ENCODE peak calls at places on chromosomes 6 and 20, in six cellular contexts. J, K, L, A, X and H are unnamed samples.

GRCh38 chr6:149079911-149080501 is 237.5 kb upstream of the TAB2 start:
- DNase-seq in A (peak), J (no peak), X (no peak), K (peak), L (no peak), H (no peak)

GRCh38 chr6:158910484-158911075 is 89.4 kb downstream of the RSPH3 start:
- DNase-seq in X (no peak), A (no peak), J (no peak), L (peak), K (no peak), H (peak)

GRCh38 chr20:36860339-36860738 is 15.6 kb upstream of the TLDC2 start:
- DNase-seq in J (no peak), X (no peak), L (no peak), A (no peak), K (no peak), H (no peak)

GRCh38 chr20:60586417-60587105 is 628.3 kb downstream of the CDH26 start:
- DNase-seq in L (no peak), X (no peak), J (no peak), K (peak), A (peak), H (no peak)

GRCh38 chr6:137688230-137688971 is 178.7 kb upstream of the TNFAIP3 start:
- DNase-seq in L (no peak), K (no peak), A (no peak), X (no peak), J (no peak), H (no peak)

GRCh38 chr6:167650730-167651129 is 176.0 kb upstream of the AFDN start:
- DNase-seq in X (no peak), A (no peak), J (no peak), K (no peak), L (no peak), H (no peak)

GRCh38 chr20:57688864-57689263 is 21.0 kb downstream of the PMEPA1 start:
- DNase-seq in L (no peak), A (peak), X (no peak), K (peak), J (no peak), H (no peak)

GRCh38 chr20:17225891-17226409 is 890 bp upstream of the PCSK2 start:
- DNase-seq in J (no peak), X (no peak), A (peak), K (no peak), L (no peak), H (no peak)

GRCh38 chr6:121791396-121792315 is 356.2 kb downstream of the GJA1 start:
- DNase-seq in A (no peak), L (no peak), X (no peak), K (no peak), J (no peak), H (no peak)

GRCh38 chr6:64037421-64037820 is 401.8 kb downstream of the PHF3 start:
- DNase-seq in X (no peak), A (no peak), L (no peak), K (no peak), J (no peak), H (no peak)

GRCh38 chr6:169868458-169868857 is 117.0 kb downstream of the ERMARD start:
- DNase-seq in L (no peak), A (peak), X (no peak), K (peak), J (no peak), H (peak)

GRCh38 chr20:2872304-2873009 is 824 bp upstream of the PTPRA start:
- DNase-seq in K (peak), X (no peak), L (peak), A (peak), J (peak), H (peak)

GRCh38 chr6:160147146-160147536 is 25.5 kb downstream of the SLC22A1 start:
- DNase-seq in L (no peak), J (no peak), X (no peak), K (no peak), A (no peak), H (no peak)

GRCh38 chr20:45372646-45373352 is 5.3 kb downstream of the TP53TG5 start:
- DNase-seq in K (peak), X (no peak), L (no peak), J (peak), A (peak), H (no peak)

GRCh38 chr20:50249447-50250388 is 59.1 kb downstream of the CEBPB start:
- DNase-seq in L (no peak), X (no peak), A (no peak), K (no peak), J (no peak), H (no peak)

GRCh38 chr20:37529968-37530600 is 2.4 kb upstream of the BLCAP start:
- DNase-seq in K (no peak), X (no peak), L (no peak), J (no peak), A (no peak), H (no peak)

GRCh38 chr6:53524455-53524815 is 20.5 kb downstream of the GCLC start:
- DNase-seq in A (no peak), J (peak), X (no peak), L (no peak), K (no peak), H (no peak)

GRCh38 chr20:2042400-2042799 is 48.5 kb upstream of the PDYN start:
- DNase-seq in A (no peak), L (no peak), J (no peak), K (no peak), X (no peak), H (no peak)

GRCh38 chr6:158231551-158232444 is 63.6 kb downstream of the GTF2H5 start:
- DNase-seq in K (peak), A (peak), X (no peak), L (peak), J (peak), H (peak)

GRCh38 chr6:46440133-46440532 is 51.1 kb downstream of the RCAN2 start:
- DNase-seq in K (no peak), A (no peak), J (no peak), X (no peak), L (no peak), H (no peak)

GRCh38 chr6:90463359-90463758 is 123.5 kb downstream of the MAP3K7 start:
- DNase-seq in X (no peak), K (no peak), L (no peak), J (no peak), A (no peak), H (no peak)

GRCh38 chr20:60636417-60636816 is 615.6 kb upstream of the CDH4 start:
- DNase-seq in X (no peak), K (no peak), A (no peak), J (no peak), L (no peak), H (no peak)

GRCh38 chr6:84739866-84740208 is 24.6 kb downstream of the TBX18 start:
- DNase-seq in J (no peak), L (no peak), X (no peak), A (no peak), K (no peak), H (no peak)

GRCh38 chr6:38671885-38672467 is 31.0 kb downstream of the GLO1 start:
- DNase-seq in A (no peak), X (peak), L (peak), K (no peak), J (peak), H (no peak)

GRCh38 chr6:39214846-39215639 is 14.2 kb downstream of the KCNK5 start:
- DNase-seq in L (peak), K (no peak), X (no peak), A (no peak), J (no peak), H (peak)

GRCh38 chr20:50172347-50173013 is 18.1 kb upstream of the CEBPB start:
- DNase-seq in L (peak), K (peak), X (no peak), A (peak), J (peak), H (peak)

GRCh38 chr20:8375898-8376297 is 243.8 kb downstream of the PLCB1 start:
- DNase-seq in K (no peak), X (no peak), A (no peak), L (no peak), J (no peak), H (no peak)

GRCh38 chr6:1604347-1604990 is 5.2 kb upstream of the FOXC1 start:
- DNase-seq in K (peak), X (no peak), L (peak), A (peak), J (peak), H (peak)

GRCh38 chr6:26159417-26160273 is 72.4 kb downstream of the HFE start:
- DNase-seq in A (no peak), L (no peak), K (no peak), X (no peak), J (peak), H (no peak)

GRCh38 chr20:38692436-38693411 is 31.6 kb upstream of the SLC32A1 start:
- DNase-seq in A (peak), X (peak), K (peak), L (no peak), J (peak), H (peak)

GRCh38 chr6:109094351-109095035 is at the start of gene SESN1:
- DNase-seq in J (peak), A (peak), X (peak), L (peak), K (peak), H (peak)

GRCh38 chr6:109093732-109094131 is 914 bp downstream of the SESN1 start:
- DNase-seq in K (no peak), L (no peak), A (no peak), X (no peak), J (peak), H (no peak)

GRCh38 chr6:109095036-109095820 is at the start of gene CEP57L1:
- DNase-seq in A (peak), J (peak), K (peak), L (peak), X (peak), H (peak)

GRCh38 chr6:109091314-109092009 is 3.2 kb downstream of the SESN1 start:
- DNase-seq in J (no peak), L (no peak), A (no peak), X (no peak), K (no peak), H (no peak)

DNA sequence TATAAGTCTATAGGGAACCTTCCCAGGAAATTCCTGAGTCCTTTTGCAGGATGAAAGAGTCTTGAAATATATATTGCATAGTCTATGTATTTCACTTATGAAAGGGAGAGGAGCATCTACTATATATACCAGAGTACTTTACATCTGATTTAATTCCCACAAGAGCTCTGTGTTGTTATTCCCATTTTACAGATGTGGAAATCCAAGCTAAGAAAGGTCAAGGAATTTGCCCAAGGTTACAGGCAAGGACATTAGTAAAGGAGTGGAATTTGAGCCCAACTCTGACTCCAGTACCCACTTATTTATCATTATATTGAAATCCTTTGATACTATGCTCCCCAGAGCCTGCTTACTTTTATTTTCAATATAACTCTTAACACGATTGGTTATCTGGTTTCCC is 2.6 kb downstream of the SESN1 start:
- DNase-seq in K (no peak), L (no peak), X (no peak), A (no peak), J (no peak), H (no peak)
- H3K4me3 ChIP-seq in K (peak), L (no peak), X (peak), A (peak), J (no peak), H (peak)

GRCh38 chr6:161274488-161274858 is 612 bp upstream of the AGPAT4 start:
- DNase-seq in A (no peak), J (no peak), X (no peak), L (no peak), K (no peak), H (no peak)
- H3K4me3 ChIP-seq in A (peak), J (peak), X (peak), L (peak), K (peak), H (peak)

GRCh38 chr6:15312500-15312899 is 66.6 kb downstream of the JARID2 start:
- DNase-seq in K (no peak), L (no peak), X (no peak), J (peak), A (no peak), H (no peak)
- H3K4me3 ChIP-seq in K (no peak), L (no peak), X (no peak), J (no peak), A (no peak), H (no peak)

GRCh38 chr6:118708736-118709135 is 57.3 kb upstream of the CEP85L start:
- DNase-seq in J (no peak), A (no peak), L (no peak), K (no peak), X (no peak), H (no peak)
- H3K4me3 ChIP-seq in J (peak), A (peak), L (no peak), K (peak), X (peak), H (peak)

GRCh38 chr6:36733300-36733699 is 35.7 kb downstream of the RAB44 start:
- DNase-seq in J (no peak), A (no peak), X (no peak), K (no peak), L (no peak), H (no peak)

GRCh38 chr6:36731622-36732310 is 34.1 kb downstream of the RAB44 start:
- DNase-seq in L (no peak), A (no peak), J (no peak), X (no peak), K (no peak), H (no peak)

GRCh38 chr6:36737043-36737785 is 39.6 kb downstream of the RAB44 start:
- DNase-seq in K (peak), X (no peak), L (no peak), A (no peak), J (no peak), H (no peak)

GRCh38 chr6:36735110-36735971 is 37.7 kb downstream of the RAB44 start:
- DNase-seq in J (peak), A (peak), L (peak), K (peak), X (peak), H (peak)

DNA sequence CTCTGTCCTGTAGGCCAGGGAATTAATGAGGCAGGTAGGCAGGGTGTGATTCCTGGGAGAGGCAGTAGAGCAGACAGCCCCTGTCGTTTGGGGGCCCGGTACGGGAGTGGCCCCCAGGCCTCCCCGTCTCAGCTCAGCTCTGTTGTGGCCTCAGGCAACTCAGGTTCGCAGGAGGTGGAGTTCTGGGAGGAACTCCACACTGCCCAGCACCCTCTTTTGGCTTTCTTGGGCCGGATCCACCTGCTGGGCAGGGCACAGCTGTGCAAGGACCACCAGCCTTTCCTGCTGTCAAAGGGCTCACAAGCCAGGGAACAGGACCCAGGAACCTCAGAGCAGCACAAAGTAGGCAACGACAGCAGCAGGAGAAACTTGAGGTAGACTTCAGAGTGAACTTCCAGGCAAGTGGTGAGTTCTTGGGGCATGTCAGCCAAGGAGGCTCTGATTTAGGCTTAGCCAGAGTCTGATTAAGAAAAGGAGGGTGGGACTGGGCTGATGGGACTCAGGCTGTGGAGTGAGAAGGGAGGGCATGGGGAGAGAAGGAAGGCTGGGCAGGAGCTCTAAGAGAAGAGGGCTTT is 36.9 kb downstream of the RAB44 start:
- DNase-seq in K (no peak), X (no peak), J (no peak), L (no peak), A (no peak), H (no peak)
- H3K4me3 ChIP-seq in K (peak), X (peak), J (no peak), L (no peak), A (peak), H (peak)

DNA sequence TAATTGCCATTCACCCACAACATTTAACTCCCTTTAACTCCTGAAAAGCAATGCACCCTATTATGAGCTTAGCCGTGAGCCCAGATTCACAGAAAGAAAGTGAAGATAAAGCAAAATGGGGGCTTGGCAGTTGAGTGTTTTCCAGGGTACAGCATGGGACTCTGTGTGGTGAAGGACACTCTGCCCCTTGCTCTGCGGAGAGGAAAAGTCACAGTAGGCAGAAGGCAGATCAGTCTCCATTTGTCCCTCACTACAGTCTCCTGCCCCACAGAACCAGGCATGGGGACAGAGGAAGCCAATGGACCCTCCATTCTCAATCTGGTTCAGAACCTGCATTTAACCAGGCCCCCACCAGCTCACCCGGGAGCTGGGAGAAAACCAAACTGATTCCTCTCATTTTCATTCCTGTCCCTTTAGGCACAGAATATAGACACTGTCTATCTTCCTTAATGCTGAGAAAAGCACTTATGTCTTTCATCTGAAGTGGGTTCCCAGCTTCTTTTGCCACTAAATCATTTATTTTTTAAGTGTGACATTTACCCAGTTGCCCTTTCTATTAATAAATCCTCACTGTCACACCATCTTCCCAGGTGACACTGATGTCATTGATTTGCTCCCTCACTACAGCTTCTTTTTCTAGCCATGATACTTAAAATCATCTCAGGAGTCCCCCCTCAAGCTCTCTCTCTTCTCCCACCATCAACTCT is 30.7 kb upstream of the SH3BGRL2 start:
- DNase-seq in K (no peak), X (no peak), A (no peak), L (no peak), J (no peak), H (no peak)
- H3K4me3 ChIP-seq in K (no peak), X (no peak), A (no peak), L (no peak), J (no peak), H (no peak)